ENCODE peak calls at places on chromosome X, in six cellular contexts. F is heart left ventricle; I is smooth muscle cell of the brain vasculature; A is stimulated activated CD4-positive, alpha-beta T cell treated with anti-CD3 and anti-CD28 coated beads, Interleukin-12 subunit alpha, Interleukin-12 subunit beta, amount 100 ng/mL, for 4 hours; O is NCI-H1105; T is occipital lobe. R is an unnamed sample.

GRCh38 chrX:2828404-2829065 is at the start of gene GYG2:
- DNase-seq in A (no peak), I (no peak), F (no peak), O (no peak), T (no peak), R (no peak)

GRCh38 chrX:21745756-21746155 is 12.2 kb downstream of the SMPX start:
- DNase-seq in T (no peak), I (no peak), F (no peak), O (no peak), A (peak; percentile 25), R (peak; percentile 3)

GRCh38 chrX:117969782-117970181 is 146.8 kb downstream of the KLHL13 start:
- DNase-seq in T (no peak), F (no peak), A (no peak), O (no peak), I (no peak), R (no peak)

GRCh38 chrX:154082396-154083133 is 15.0 kb downstream of the MECP2 start:
- DNase-seq in A (no peak), O (no peak), I (no peak), F (no peak), T (no peak), R (no peak)

GRCh38 chrX:13863326-13863725 is 46.4 kb upstream of the GPM6B start:
- DNase-seq in I (no peak), T (no peak), A (no peak), O (no peak), F (no peak), R (no peak)

GRCh38 chrX:11461181-11462001 is 168.2 kb downstream of the AMELX start:
- DNase-seq in I (no peak), T (no peak), F (no peak), O (no peak), A (no peak), R (no peak)

GRCh38 chrX:19810809-19811208 is 76.6 kb downstream of the SH3KBP1 start:
- DNase-seq in F (no peak), T (no peak), A (no peak), I (no peak), O (no peak), R (no peak)

GRCh38 chrX:19865567-19866363 is 21.6 kb downstream of the SH3KBP1 start:
- DNase-seq in O (no peak), A (no peak), T (no peak), F (no peak), I (no peak), R (no peak)